ENCODE peak calls at places on chromosome 6, in ten cellular contexts. M is heart left ventricle, L is AG10803, C is transverse colon, H is cardiac muscle cell, A is foreskin fibroblast, D is epithelial cell of esophagus, I is choroid plexus epithelial cell, T is left ventricle myocardium inferior, F is right lobe of liver. B is an unnamed sample.

GRCh38 chr6:90860822-90861601 is 274.1 kb upstream of the MAP3K7 start:
- DNase-seq in M (no peak), L (no peak), C (no peak), H (peak), A (no peak), D (peak), I (peak), T (no peak), F (no peak), B (no peak)

GRCh38 chr6:90460067-90460466 is 126.8 kb downstream of the MAP3K7 start:
- DNase-seq in M (no peak), L (no peak), C (no peak), H (no peak), A (no peak), D (no peak), I (no peak), T (no peak), F (no peak), B (no peak)

GRCh38 chr6:34237722-34238506 is 1.2 kb downstream of the HMGA1 start:
- DNase-seq in M (no peak), L (no peak), C (peak), H (peak), A (no peak), D (peak), I (peak), T (no peak), F (peak), B (peak)

GRCh38 chr6:15470746-15471145 is 192.1 kb downstream of the DTNBP1 start:
- DNase-seq in M (no peak), L (no peak), C (no peak), H (no peak), A (no peak), D (no peak), I (no peak), T (no peak), F (no peak), B (no peak)

GRCh38 chr6:111406200-111406711 is 76.8 kb downstream of the REV3L start:
- DNase-seq in M (no peak), L (no peak), C (no peak), H (no peak), A (no peak), D (peak), I (no peak), T (no peak), F (no peak), B (no peak)

GRCh38 chr6:28137458-28138020 is 4.1 kb upstream of the ZKSCAN8 start:
- DNase-seq in M (no peak), L (peak), C (no peak), H (peak), A (no peak), D (peak), I (peak), T (no peak), F (no peak), B (no peak)

GRCh38 chr6:38241200-38241599 is 398.5 kb downstream of the BTBD9 start:
- DNase-seq in M (no peak), L (no peak), C (no peak), H (no peak), A (peak), D (no peak), I (no peak), T (no peak), F (no peak), B (peak)

GRCh38 chr6:72784071-72784470 is 162.2 kb downstream of the KCNQ5 start:
- DNase-seq in M (no peak), L (peak), C (no peak), H (peak), A (no peak), D (peak), I (peak), T (no peak), F (no peak), B (no peak)

GRCh38 chr6:111030008-111031006 is 48.5 kb downstream of the RPF2 start:
- DNase-seq in M (peak), L (peak), C (peak), H (peak), A (peak), D (no peak), I (peak), T (peak), F (peak), B (peak)

GRCh38 chr6:2667617-2668016 is 83.1 kb downstream of the MYLK4 start:
- DNase-seq in M (no peak), L (no peak), C (no peak), H (no peak), A (no peak), D (no peak), I (no peak), T (no peak), F (no peak), B (no peak)

GRCh38 chr6:110875548-110876169 is 1.1 kb downstream of the AMD1 start:
- DNase-seq in M (peak), L (no peak), C (peak), H (peak), A (peak), D (peak), I (peak), T (peak), F (no peak), B (peak)

DNA sequence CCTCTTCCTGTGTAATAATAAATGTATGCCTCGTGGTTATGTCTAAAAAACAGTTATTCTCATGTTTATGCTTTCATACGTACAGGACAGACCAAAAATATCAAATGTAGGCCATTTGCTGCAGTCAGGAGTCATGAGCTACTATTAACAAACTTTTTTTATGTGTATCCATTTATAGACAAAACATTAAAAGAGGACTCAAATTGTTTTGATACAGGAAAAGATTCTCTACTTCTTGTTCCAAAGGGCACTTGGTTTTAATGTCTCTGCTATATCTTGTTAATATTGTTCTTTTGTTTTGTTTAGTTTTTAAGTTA is 155.2 kb downstream of the ZDHHC14 start:
- DNase-seq in M (no peak), L (no peak), C (no peak), H (no peak), A (no peak), D (no peak), I (no peak), T (no peak), F (no peak), B (no peak)
- H3K4me3 ChIP-seq in M (no peak), L (no peak), C (no peak), H (no peak), A (no peak), D (no peak), I (no peak), T (no peak), F (no peak), B (no peak)

DNA sequence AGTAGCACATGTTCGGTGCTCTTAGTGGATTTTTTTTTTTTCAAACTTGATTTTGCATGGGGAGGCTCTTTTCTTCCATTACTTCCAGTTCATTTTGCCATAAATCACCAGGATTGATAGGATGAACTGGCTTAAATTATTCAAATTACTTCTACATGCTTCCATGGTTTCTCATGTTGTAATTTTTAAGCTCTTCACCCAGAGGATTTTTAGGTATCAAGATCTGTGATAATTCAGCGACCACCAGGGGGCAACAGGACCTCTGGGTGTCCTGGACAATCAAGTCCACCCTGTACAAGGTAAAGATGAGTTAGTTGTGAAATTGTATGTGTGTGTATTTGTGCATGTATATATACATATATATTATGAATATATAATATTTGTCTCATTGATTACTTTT is 4.2 kb upstream of the EPHA7 start:
- DNase-seq in M (peak), L (no peak), C (peak), H (peak), A (no peak), D (peak), I (peak), T (peak), F (no peak), B (peak)
- TF ChIP-seq CTCF in M (peak), L (peak), C (peak), H (peak), A (peak), D (no peak), I (peak), T (peak), F (peak), B (peak)

GRCh38 chr6:142303191-142303564 is 1.4 kb downstream of the ADGRG6 start:
- DNase-seq in M (no peak), L (no peak), C (no peak), H (no peak), A (no peak), D (peak), I (no peak), T (no peak), F (no peak), B (no peak)
- H3K4me3 ChIP-seq in M (peak), L (no peak), C (peak), H (no peak), A (no peak), D (peak), I (no peak), T (peak), F (peak), B (peak)

GRCh38 chr6:70503813-70504465 is 62.8 kb upstream of the SDHAF4 start:
- DNase-seq in M (no peak), L (no peak), C (no peak), H (no peak), A (no peak), D (peak), I (no peak), T (no peak), F (no peak), B (no peak)
- TF ChIP-seq CTCF in M (no peak), L (no peak), C (no peak), H (no peak), A (no peak), D (no peak), I (no peak), T (no peak), F (no peak), B (no peak)

DNA sequence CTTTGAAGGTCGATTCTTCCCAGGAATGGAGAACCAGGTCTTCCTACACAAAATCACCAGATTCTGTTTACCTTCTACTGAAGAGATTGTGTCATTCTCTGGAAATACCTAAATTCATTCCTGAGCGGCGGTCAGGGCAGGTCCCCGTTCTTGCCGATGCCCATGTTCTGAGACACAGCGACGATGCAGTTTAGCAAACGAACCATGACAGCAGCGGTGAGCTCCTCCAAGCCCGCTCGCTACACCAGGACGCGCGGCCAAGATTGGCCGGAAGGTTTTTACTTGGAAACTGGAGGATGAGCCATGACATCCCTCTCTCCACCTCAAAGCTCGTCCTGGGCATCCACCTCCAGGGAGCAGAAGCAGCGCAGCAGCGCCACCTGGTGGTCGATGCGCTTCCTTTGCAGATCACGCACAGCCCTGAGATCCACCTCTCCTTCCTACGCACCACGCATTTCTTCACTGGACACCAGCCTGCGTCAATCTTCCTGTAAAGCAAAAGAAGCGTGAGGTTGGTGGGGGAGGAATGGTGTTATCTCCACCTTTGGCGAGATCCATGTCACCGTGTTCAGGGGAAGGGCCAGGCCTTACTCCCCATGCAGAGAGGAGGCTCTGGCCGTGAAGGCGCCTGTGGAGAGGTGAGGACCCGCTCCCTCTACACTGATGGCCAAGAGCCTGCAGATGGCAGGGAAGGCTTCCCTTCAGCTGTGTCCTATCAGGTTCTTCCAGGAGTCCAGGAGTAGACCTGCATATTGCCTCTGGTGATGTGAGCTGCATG is 9.9 kb upstream of the HLA-B start:
- DNase-seq in M (peak), L (peak), C (peak), H (peak), A (peak), D (peak), I (peak), T (peak), F (peak), B (peak)
- H3K4me3 ChIP-seq in M (peak), L (peak), C (peak), H (no peak), A (peak), D (no peak), I (peak), T (peak), F (peak), B (no peak)

DNA sequence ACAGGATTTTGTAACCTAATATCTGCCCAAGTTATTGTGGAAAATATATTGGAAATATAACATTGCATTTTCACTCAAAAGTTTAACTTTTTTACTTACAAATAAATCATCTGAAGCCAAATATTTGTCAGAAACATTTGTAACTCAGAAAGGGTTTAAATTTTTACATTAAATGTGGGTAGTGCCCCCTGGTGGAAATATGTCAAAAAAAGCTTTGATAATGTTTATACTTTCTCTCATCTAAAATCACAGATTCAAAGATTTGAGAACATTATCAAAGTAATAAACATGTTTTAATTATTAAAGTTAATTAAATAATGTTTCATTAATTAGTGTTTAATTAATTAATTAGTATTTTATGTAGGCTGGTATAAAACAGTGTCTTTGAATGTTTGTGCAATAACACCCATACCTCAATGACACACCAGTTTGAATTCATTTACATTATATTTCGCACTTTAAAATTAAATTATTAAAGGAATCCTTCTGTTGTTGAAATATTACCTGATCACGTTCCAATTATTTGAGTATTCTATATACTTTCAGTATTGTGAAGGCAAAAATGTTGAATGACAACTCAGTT is 320.1 kb upstream of the FKBP1C start:
- DNase-seq in M (no peak), L (peak), C (no peak), H (no peak), A (no peak), D (peak), I (peak), T (no peak), F (no peak), B (no peak)
- TF ChIP-seq CTCF in M (peak), L (peak), C (no peak), H (peak), A (peak), D (peak), I (peak), T (no peak), F (peak), B (no peak)

GRCh38 chr6:31877651-31878161 is 1.1 kb downstream of the SLC44A4 start:
- DNase-seq in M (no peak), L (no peak), C (peak), H (no peak), A (no peak), D (no peak), I (no peak), T (no peak), F (no peak), B (no peak)

GRCh38 chr6:31877125-31877650 is 1.6 kb downstream of the SLC44A4 start:
- DNase-seq in M (no peak), L (no peak), C (peak), H (no peak), A (no peak), D (no peak), I (no peak), T (no peak), F (no peak), B (no peak)

GRCh38 chr6:31878761-31879542 is at the start of gene SLC44A4:
- DNase-seq in M (no peak), L (no peak), C (peak), H (no peak), A (no peak), D (peak), I (no peak), T (no peak), F (no peak), B (no peak)

GRCh38 chr6:31879901-31880300 is 1.1 kb upstream of the SLC44A4 start:
- DNase-seq in M (no peak), L (no peak), C (peak), H (no peak), A (no peak), D (no peak), I (no peak), T (no peak), F (no peak), B (no peak)

DNA sequence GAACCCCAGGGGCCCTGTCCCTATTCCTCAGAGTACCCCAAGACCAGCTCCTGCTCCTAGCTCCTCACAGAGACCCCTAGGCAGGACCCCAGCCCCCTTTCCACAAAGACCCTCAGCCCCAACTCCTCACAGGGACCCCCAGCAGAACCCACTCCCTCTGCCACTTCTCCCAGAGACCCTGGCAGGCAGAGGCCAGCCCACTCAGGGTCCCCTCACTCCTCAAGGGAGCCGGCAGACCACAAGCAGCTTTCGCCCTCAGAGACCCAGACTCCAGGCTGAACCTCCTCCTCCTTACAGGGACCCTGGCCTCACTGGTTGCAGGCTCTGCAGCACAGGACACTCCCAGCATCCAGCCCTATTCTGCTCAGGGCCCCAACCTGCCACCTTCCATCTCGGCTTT is 575 bp downstream of the SLC44A4 start:
- DNase-seq in M (no peak), L (no peak), C (no peak), H (no peak), A (no peak), D (no peak), I (no peak), T (no peak), F (no peak), B (no peak)
- H3K4me3 ChIP-seq in M (no peak), L (no peak), C (peak), H (no peak), A (no peak), D (no peak), I (no peak), T (no peak), F (no peak), B (no peak)

GRCh38 chr6:137341721-137342195 is 122.6 kb upstream of the IFNGR1 start:
- DNase-seq in M (peak), L (peak), C (peak), H (peak), A (peak), D (peak), I (peak), T (peak), F (peak), B (peak)
- TF ChIP-seq CTCF in M (no peak), L (peak), C (peak), H (peak), A (no peak), D (no peak), I (no peak), T (peak), F (peak), B (no peak)

DNA sequence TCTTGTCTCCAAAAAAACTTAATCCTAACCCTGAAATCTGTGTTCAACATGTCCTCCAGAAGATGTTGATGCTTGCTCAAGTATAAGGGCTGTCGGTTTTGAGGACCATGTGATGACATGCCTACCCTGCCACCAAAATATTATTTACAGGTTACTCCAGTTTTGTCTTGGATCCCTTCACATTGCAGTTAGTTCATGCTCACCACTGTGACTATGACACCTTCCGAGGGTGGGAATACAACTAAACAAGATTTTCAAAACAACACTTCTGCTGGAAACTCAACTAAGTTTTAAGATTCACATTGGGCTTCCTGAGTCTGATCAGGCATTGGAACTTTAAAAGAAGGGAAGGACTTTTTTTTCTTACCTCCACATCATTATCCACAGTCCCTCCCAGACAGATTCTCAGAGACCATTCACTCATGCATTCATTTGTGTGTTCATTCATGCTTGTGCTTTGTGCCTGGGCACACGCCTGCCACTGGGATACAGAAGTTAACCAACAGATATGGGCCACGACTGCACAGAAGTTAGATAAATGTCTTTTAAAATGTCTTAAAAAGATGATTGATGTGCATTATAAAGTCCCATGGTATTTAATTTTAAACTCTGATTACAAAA is 118.7 kb upstream of the GJE1 start:
- DNase-seq in M (no peak), L (no peak), C (no peak), H (no peak), A (no peak), D (peak), I (no peak), T (no peak), F (no peak), B (no peak)
- H3K4me3 ChIP-seq in M (no peak), L (no peak), C (no peak), H (no peak), A (no peak), D (no peak), I (no peak), T (no peak), F (no peak), B (no peak)

B was measured in fibroblast of villous mesenchyme.